ENCODE peak calls at places on chromosomes 12 and 14, in five cellular contexts. B is iPS-NIHi11; S is CD8-positive, alpha-beta memory T cell; M is MCF 10A; R is activated T-cell treated with anti-CD3 and anti-CD28 coated beads for 1 hour. C is an unnamed sample.

GRCh38 chr14:85248881-85249635 is 280.9 kb upstream of the FLRT2 start:
- DNase-seq in B (peak), S (no peak), M (peak), R (no peak), C (no peak)

GRCh38 chr12:30286345-30286926 is 409.2 kb downstream of the IPO8 start:
- DNase-seq in B (peak), S (no peak), M (peak), R (no peak), C (peak)

GRCh38 chr12:52828156-52829090 is 5.7 kb downstream of the KRT79 start:
- DNase-seq in B (no peak), S (no peak), M (no peak), R (no peak), C (no peak)

GRCh38 chr14:36791402-36791801 is 129.7 kb downstream of the PAX9 start:
- DNase-seq in B (no peak), S (no peak), M (no peak), R (no peak), C (peak)

GRCh38 chr12:115683240-115683765 is 594.2 kb downstream of the MED13L start:
- DNase-seq in B (no peak), S (no peak), M (no peak), R (no peak), C (no peak)

GRCh38 chr14:77076118-77076631 is 21.9 kb upstream of the CIPC start:
- DNase-seq in B (no peak), S (no peak), M (peak), R (no peak), C (no peak)

GRCh38 chr14:57057803-57058202 is 210.9 kb downstream of the EXOC5 start:
- DNase-seq in B (peak), S (no peak), M (peak), R (no peak), C (no peak)

GRCh38 chr12:5391638-5392037 is 40.3 kb upstream of the NTF3 start:
- DNase-seq in B (no peak), S (no peak), M (no peak), R (no peak), C (no peak)

GRCh38 chr12:121013715-121014114 is 2.6 kb downstream of the C12orf43 start:
- DNase-seq in B (no peak), S (no peak), M (no peak), R (no peak), C (peak)

GRCh38 chr12:131493068-131493826 is 217.6 kb upstream of the SFSWAP start:
- DNase-seq in B (no peak), S (no peak), M (no peak), R (no peak), C (no peak)

GRCh38 chr12:69070319-69071090 is 137.5 kb upstream of the CPM start:
- DNase-seq in B (peak), S (peak), M (peak), R (peak), C (peak)

GRCh38 chr12:953776-954175 is 4.3 kb upstream of the RAD52 start:
- DNase-seq in B (no peak), S (no peak), M (peak), R (no peak), C (no peak)